ENCODE peak calls at places on chromosomes 5 and 9, in nine cellular contexts. T is PC-9; N is Karpas-422; K is esophagus squamous epithelium; M is A549; S is IMR-90; D is right cardiac atrium; B is Peyer's patch; C is naive thymus-derived CD4-positive, alpha-beta T cell. V is an unnamed sample. For H3K4me1, the result is how much of the 10 kb centered on the place peaks cover.

GRCh38 chr9:4027616-4028015 is 272.3 kb downstream of the GLIS3 start:
- DNase-seq in T (no peak), D (no peak), K (no peak), M (no peak), B (no peak), C (no peak), S (no peak), N (no peak), V (no peak)

GRCh38 chr5:134136771-134137170 is 22.3 kb downstream of the TCF7 start:
- DNase-seq in M (no peak), T (no peak), S (no peak), C (no peak), K (no peak), B (no peak), D (peak), N (no peak), V (no peak)

GRCh38 chr5:148909001-148909400 is 82.6 kb downstream of the ADRB2 start:
- DNase-seq in K (no peak), D (no peak), N (peak), M (no peak), C (no peak), B (no peak), S (peak), T (no peak), V (no peak)

GRCh38 chr5:134937547-134937946 is 30.2 kb upstream of the CATSPER3 start:
- DNase-seq in B (no peak), K (no peak), M (no peak), T (no peak), D (no peak), N (no peak), S (no peak), C (no peak), V (no peak)

GRCh38 chr5:14359069-14360043 is 216.2 kb downstream of the TRIO start:
- DNase-seq in C (no peak), T (no peak), S (no peak), N (no peak), B (no peak), K (no peak), D (no peak), M (no peak), V (no peak)

GRCh38 chr5:8340739-8341344 is 471.9 kb downstream of the MTRR start:
- DNase-seq in T (no peak), S (peak), M (no peak), B (no peak), D (no peak), N (no peak), K (no peak), C (no peak), V (no peak)

GRCh38 chr5:94793816-94794198 is 175.3 kb downstream of the SLF1 start:
- DNase-seq in B (no peak), K (no peak), S (peak), D (no peak), M (no peak), C (no peak), N (no peak), T (no peak), V (no peak)

GRCh38 chr5:173888473-173889135 is 455 bp downstream of the CPEB4 start:
- DNase-seq in T (no peak), K (no peak), D (peak), N (no peak), B (peak), S (peak), M (no peak), C (no peak), V (no peak)

GRCh38 chr9:99078731-99079130 is 26.2 kb upstream of the TGFBR1 start:
- DNase-seq in K (no peak), S (no peak), B (no peak), N (no peak), M (no peak), C (no peak), D (no peak), T (no peak), V (no peak)

GRCh38 chr5:114311943-114312342 is 49.9 kb upstream of the KCNN2 start:
- DNase-seq in S (no peak), D (no peak), M (no peak), C (no peak), B (no peak), T (no peak), N (no peak), K (no peak), V (no peak)

GRCh38 chr9:118618091-118618490 is 751.1 kb downstream of the BRINP1 start:
- DNase-seq in D (no peak), B (no peak), K (no peak), C (no peak), S (no peak), N (no peak), T (no peak), M (no peak), V (no peak)

GRCh38 chr5:142433526-142434321 is 108.9 kb upstream of the SPRY4 start:
- DNase-seq in K (no peak), T (no peak), M (no peak), C (no peak), D (no peak), B (no peak), S (peak), N (no peak), V (no peak)

DNA sequence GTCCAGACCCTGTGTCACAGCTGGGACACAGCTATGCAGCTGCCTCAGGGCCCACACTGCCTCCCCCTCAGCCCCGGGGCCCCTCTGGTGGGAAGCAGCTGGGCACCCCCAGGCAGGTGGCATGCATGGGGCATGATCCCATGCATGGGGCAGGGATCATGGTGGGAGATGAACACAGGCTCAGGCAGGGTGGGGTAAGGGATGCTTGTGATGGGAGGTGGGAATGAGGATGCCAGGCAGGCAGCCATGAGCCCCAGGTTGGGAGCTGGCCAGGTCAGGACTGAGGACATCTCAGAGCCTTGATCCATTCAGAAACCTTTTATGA is 19.7 kb downstream of the EEIG1 start:
- DNase-seq in B (no peak), T (no peak), N (no peak), C (no peak), S (no peak), K (no peak), M (no peak), D (peak), V (no peak)
- H3K4me1 ChIP-seq in B (half or more), T (half or more), N (under half), C (half or more), S (under half), K (half or more), M (half or more), D (under half), V (under half)

DNA sequence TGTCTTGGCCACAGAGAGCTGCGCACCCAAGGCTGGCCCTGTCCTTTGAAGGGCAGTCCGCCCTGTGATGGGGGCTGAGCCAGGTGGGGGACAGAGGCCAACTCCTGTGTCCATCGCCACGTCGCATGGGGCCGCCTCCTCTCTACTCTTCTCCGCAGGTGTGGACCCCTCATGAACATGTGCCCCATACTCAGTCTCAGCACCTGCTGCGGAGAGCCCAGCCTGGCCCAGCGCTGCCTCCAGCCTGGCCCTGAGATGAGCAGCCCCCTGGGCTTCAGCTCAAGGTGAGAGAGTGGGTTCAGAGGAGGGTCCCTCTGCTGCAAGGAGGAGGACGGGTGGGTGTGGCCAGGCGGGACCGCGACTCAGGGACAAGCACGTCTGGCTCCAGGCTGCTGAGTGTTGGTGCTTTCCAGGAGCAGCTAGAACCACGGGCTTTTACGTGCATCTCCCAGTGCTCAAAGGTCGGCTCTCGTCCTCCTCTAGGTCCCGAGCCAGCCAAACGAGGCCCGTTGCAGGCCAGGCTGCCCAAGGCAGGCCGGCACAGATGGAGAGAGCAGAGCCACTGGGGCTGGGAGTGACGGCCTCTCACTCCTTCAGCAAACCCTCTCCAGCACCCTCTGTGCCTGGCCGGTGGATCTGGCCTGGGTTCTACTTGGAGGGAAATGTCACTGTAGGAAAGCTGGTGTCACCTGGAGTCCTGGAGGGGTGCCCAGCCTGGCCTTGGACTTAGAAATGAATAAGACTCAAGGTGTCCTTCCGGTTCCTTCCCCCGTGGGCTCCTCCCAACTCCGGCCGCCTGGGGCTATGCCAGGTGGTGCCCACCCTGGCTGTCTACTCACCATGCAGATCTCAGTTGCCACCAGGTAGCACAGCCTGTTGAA is 48.9 kb upstream of the RNF130 start:
- DNase-seq in K (no peak), C (no peak), T (peak), M (no peak), B (peak), D (no peak), S (no peak), N (no peak), V (peak)
- H3K4me1 ChIP-seq in K (under half), C (under half), T (under half), M (under half), B (under half), D (under half), S (under half), N (under half), V (under half)

GRCh38 chr9:125240649-125240999 is 519 bp downstream of the HSPA5 start:
- DNase-seq in T (no peak), S (no peak), B (peak), N (peak), K (no peak), M (no peak), D (no peak), C (peak), V (no peak)

GRCh38 chr9:125238127-125238914 is 2.8 kb downstream of the HSPA5 start:
- DNase-seq in D (no peak), S (no peak), T (no peak), C (no peak), N (no peak), M (no peak), B (no peak), K (no peak), V (no peak)

GRCh38 chr9:125239631-125240597 is 1.2 kb downstream of the HSPA5 start:
- DNase-seq in B (no peak), K (no peak), S (no peak), T (no peak), N (peak), M (no peak), D (no peak), C (no peak), V (no peak)

GRCh38 chr9:125241000-125241862 is at the start of gene HSPA5:
- DNase-seq in T (peak), K (peak), S (peak), B (peak), N (peak), C (peak), D (peak), M (peak), V (peak)

GRCh38 chr9:125238915-125239446 is 2.2 kb downstream of the HSPA5 start:
- DNase-seq in M (no peak), C (no peak), S (no peak), D (no peak), B (no peak), K (no peak), T (no peak), N (no peak), V (no peak)
- H3K4me1 ChIP-seq in M (half or more), C (under half), S (under half), D (under half), B (under half), K (under half), T (half or more), N (under half), V (under half)

DNA sequence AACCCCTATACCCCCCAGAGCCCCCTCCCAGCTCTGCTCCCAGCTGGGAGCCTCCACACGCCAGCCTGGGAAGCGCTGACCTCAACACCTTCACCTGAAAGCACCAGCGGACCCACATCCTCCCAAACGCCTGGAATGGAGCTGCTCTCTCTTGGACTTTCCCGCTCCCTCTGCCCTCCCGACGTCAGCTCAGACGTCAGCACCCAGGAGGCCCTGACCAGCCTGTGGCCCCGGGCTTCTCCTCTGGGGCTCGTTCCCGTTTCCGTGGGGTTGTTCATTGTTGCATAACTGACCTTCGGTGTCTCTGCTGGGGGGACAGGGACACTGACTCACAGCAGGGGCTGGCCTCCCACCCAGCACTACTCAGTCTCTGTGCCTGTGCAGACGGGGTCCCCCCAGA is 35.0 kb upstream of the SLC6A3 start:
- DNase-seq in M (peak), K (peak), B (peak), S (no peak), T (no peak), D (peak), N (no peak), C (no peak), V (peak)
- H3K4me1 ChIP-seq in M (under half), K (under half), B (under half), S (under half), T (under half), D (under half), N (under half), C (under half), V (under half)

GRCh38 chr5:131258733-131259132 is 5.1 kb upstream of the CDC42SE2 start:
- DNase-seq in M (no peak), B (no peak), N (no peak), S (no peak), D (no peak), T (peak), C (no peak), K (no peak), V (no peak)
- H3K4me1 ChIP-seq in M (under half), B (under half), N (half or more), S (under half), D (under half), T (under half), C (half or more), K (under half), V (under half)

V was measured in right lobe of liver.